ENCODE peak calls at places on chromosomes 6 and 20, in eight cellular contexts. X is A549; F is CD8-positive, alpha-beta T cell; G is Peyer's patch; U is AG04450; A is gastrocnemius medialis; M is transverse colon; B is cardiac muscle cell. Q is an unnamed sample.

GRCh38 chr20:50434653-50435396 is 75.4 kb upstream of the PTPN1 start:
- DNase-seq in X (peak; percentile 88), F (no peak), G (no peak), U (peak; percentile 53), A (no peak), M (no peak), B (no peak), Q (no peak)

GRCh38 chr6:119351005-119351394 is 1.4 kb upstream of the MAN1A1 start:
- DNase-seq in X (peak; percentile 4), F (no peak), G (no peak), U (no peak), A (no peak), M (no peak), B (no peak), Q (no peak)

GRCh38 chr20:25376236-25376635 is 14.4 kb downstream of the ABHD12 start:
- DNase-seq in X (no peak), F (no peak), G (no peak), U (no peak), A (no peak), M (no peak), B (no peak), Q (no peak)

GRCh38 chr20:51430198-51430950 is 112.1 kb downstream of the NFATC2 start:
- DNase-seq in X (no peak), F (no peak), G (no peak), U (no peak), A (no peak), M (no peak), B (no peak), Q (no peak)

GRCh38 chr6:7235712-7236311 is 77.2 kb downstream of the SSR1 start:
- DNase-seq in X (no peak), F (no peak), G (no peak), U (no peak), A (peak; percentile 52), M (peak; percentile 40), B (no peak), Q (no peak)

GRCh38 chr6:3748208-3748701 is 3.3 kb downstream of the PXDC1 start:
- DNase-seq in X (peak; percentile 75), F (no peak), G (peak; percentile 85), U (no peak), A (peak; percentile 81), M (peak; percentile 68), B (peak; percentile 75), Q (peak; percentile 70)

GRCh38 chr6:18327621-18328548 is 59.3 kb upstream of the RNF144B start:
- DNase-seq in X (no peak), F (no peak), G (peak; percentile 85), U (no peak), A (no peak), M (peak; percentile 40), B (no peak), Q (peak; percentile 76)

GRCh38 chr20:51610111-51610510 is 67.6 kb upstream of the NFATC2 start:
- DNase-seq in X (no peak), F (no peak), G (no peak), U (no peak), A (no peak), M (no peak), B (no peak), Q (no peak)

GRCh38 chr6:79913369-79913768 is 34.0 kb downstream of the ELOVL4 start:
- DNase-seq in X (no peak), F (no peak), G (no peak), U (no peak), A (no peak), M (peak; percentile 15), B (no peak), Q (no peak)

GRCh38 chr6:92687278-92687677 is 732.1 kb downstream of the EPHA7 start:
- DNase-seq in X (no peak), F (no peak), G (no peak), U (no peak), A (no peak), M (no peak), B (no peak), Q (no peak)

GRCh38 chr6:22621701-22622100 is 52.3 kb downstream of the HDGFL1 start:
- DNase-seq in X (no peak), F (no peak), G (no peak), U (no peak), A (no peak), M (no peak), B (no peak), Q (no peak)

GRCh38 chr6:35419431-35419830 is 32.7 kb upstream of the FANCE start:
- DNase-seq in X (peak; percentile 16), F (no peak), G (no peak), U (peak; percentile 83), A (no peak), M (no peak), B (peak; percentile 36), Q (no peak)

GRCh38 chr20:60512436-60512835 is 554.2 kb downstream of the CDH26 start:
- DNase-seq in X (no peak), F (no peak), G (no peak), U (peak; percentile 23), A (no peak), M (no peak), B (no peak), Q (no peak)

GRCh38 chr20:34615477-34615876 is 57.0 kb downstream of the MAP1LC3A start:
- DNase-seq in X (no peak), F (no peak), G (no peak), U (no peak), A (no peak), M (no peak), B (no peak), Q (no peak)

GRCh38 chr6:159887146-159887545 is 3.6 kb upstream of the MAS1 start:
- DNase-seq in X (no peak), F (no peak), G (no peak), U (no peak), A (no peak), M (no peak), B (no peak), Q (no peak)

GRCh38 chr6:35553309-35553708 is 40.6 kb upstream of the TULP1 start:
- DNase-seq in X (no peak), F (no peak), G (no peak), U (no peak), A (no peak), M (no peak), B (no peak), Q (no peak)

GRCh38 chr20:51800132-51800721 is 2.1 kb downstream of the SALL4 start:
- DNase-seq in X (peak; percentile 62), F (peak; percentile 11), G (peak; percentile 78), U (no peak), A (no peak), M (peak; percentile 69), B (peak; percentile 91), Q (peak; percentile 70)

DNA sequence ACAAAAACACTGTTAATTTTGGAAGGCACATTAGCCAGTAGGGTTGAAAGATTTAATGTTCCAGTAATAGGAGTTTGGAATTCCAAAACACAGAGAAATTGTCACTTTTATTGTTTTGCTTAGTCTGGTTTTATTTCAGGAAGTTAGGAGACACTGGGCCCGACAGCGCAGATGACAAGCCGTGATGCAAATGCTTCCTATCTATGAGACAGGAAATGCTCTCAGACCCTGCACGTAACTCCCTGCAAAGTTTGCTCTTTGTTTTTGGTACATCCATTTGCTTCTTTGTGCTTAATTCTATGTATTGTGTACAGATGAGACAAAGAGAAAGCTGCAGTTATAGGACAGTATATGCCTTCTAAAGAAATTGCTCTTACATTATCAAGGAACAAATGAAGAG is 201.5 kb upstream of the SGK1 start:
- DNase-seq in X (no peak), F (no peak), G (peak; percentile 71), U (no peak), A (no peak), M (no peak), B (no peak), Q (peak; percentile 67)
- H3K27ac ChIP-seq in X (peak overlapping the region; percentile 71), F (peak overlapping the region; percentile 26), G (no peak overlapping the region), U (no peak overlapping the region), A (no peak overlapping the region), M (no peak overlapping the region), B (no peak overlapping the region), Q (peak overlapping the region; percentile 46)

GRCh38 chr20:47202765-47203667 is 153.5 kb downstream of the ZMYND8 start:
- DNase-seq in X (no peak), F (no peak), G (no peak), U (no peak), A (no peak), M (no peak), B (no peak), Q (no peak)

GRCh38 chr20:47206962-47207641 is 149.4 kb downstream of the ZMYND8 start:
- DNase-seq in X (no peak), F (no peak), G (no peak), U (no peak), A (no peak), M (no peak), B (no peak), Q (no peak)

GRCh38 chr20:47204746-47205122 is 151.8 kb downstream of the ZMYND8 start:
- DNase-seq in X (no peak), F (no peak), G (no peak), U (no peak), A (no peak), M (no peak), B (no peak), Q (no peak)

GRCh38 chr20:47204008-47204745 is 152.3 kb downstream of the ZMYND8 start:
- DNase-seq in X (peak; percentile 54), F (no peak), G (no peak), U (no peak), A (no peak), M (no peak), B (no peak), Q (no peak)

DNA sequence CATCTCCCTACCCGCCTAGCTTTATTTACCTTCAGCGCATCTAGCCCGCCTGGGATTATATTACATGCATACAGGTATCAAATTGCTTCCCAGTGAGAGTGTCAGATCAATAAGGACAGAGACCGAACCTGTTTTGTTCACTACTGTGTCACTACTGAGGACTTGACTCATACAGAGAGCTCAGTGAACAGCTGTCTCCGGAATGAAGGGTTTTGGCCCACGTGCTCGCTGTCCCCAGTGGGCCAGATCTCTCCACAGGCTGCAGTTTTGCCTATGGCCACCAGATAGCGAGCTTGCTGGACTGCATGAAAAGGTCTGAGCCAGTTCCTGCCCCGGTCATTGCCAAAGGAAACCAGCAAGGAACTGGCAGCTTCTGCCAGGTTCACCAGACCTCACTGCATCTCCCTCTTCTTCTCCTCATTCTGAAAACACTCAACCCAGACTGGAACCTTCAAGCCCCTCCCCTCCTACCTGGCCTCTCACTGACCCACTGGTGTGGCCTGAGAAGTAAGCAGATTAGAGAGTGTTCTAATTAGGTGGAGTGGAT is 150.8 kb downstream of the ZMYND8 start:
- DNase-seq in X (peak; percentile 74), F (no peak), G (peak; percentile 54), U (peak; percentile 59), A (peak; percentile 84), M (peak; percentile 38), B (peak; percentile 34), Q (peak; percentile 77)
- TF ChIP-seq CTCF in X (peak; percentile 41), F (peak; percentile 63), G (peak; percentile 45), U (peak; percentile 79), A (peak; percentile 62), M (peak; percentile 45), B (peak; percentile 82), Q (peak; percentile 87)

DNA sequence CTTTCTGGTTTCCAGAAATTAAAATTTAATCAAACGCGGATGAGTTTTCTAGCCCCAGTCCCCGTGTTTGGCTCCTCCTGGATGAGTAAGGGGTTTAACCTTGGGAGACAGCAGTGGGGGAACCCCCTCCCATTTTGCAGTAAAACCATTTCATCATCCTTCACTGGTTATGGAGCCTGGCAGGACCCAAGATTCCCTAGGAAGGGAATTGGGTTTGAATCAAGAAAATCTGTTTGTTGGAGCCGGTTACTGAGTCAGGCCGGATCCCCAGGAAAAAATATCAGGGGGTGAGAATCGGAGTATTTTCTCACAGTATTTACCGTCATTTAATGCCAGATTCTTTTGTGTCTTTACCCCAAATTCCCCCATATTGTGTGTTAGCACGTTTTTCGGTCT is 769 bp downstream of the YWHAB start:
- DNase-seq in X (no peak), F (no peak), G (no peak), U (no peak), A (no peak), M (no peak), B (no peak), Q (no peak)
- H3K27ac ChIP-seq in X (peak overlapping the region; percentile 97), F (peak overlapping the region; percentile 88), G (peak overlapping the region; percentile 99), U (peak overlapping the region; percentile 13), A (peak overlapping the region; percentile 97), M (peak overlapping the region; percentile 97), B (peak overlapping the region; percentile 96), Q (peak overlapping the region; percentile 99)

GRCh38 chr6:43860285-43860684 is 90.3 kb downstream of the VEGFA start:
- DNase-seq in X (no peak), F (no peak), G (no peak), U (no peak), A (no peak), M (no peak), B (no peak), Q (no peak)
- TF ChIP-seq CTCF in X (no peak), F (no peak), G (no peak), U (no peak), A (no peak), M (no peak), B (no peak), Q (no peak)